ENCODE peak calls at places on chromosomes 13 and 19, in eight cellular contexts. Y is OCI-LY7; U is CD8-positive, alpha-beta memory T cell; A is AML-193; R is IMR-90; P is C1 segment of cervical spinal cord; J is T-cell; B is activated gamma-delta T cell treated with Interleukin-2 at 50 U/mL for 16 hours. Z is an unnamed sample.
A peak's percentile ranks its signal among the peaks of the same experiment; 100 is the strongest.

GRCh38 chr13:103539721-103540120 is 473.5 kb upstream of the SLC10A2 start:
- DNase-seq in Y (no peak), U (no peak), A (no peak), R (no peak), P (no peak), J (no peak), B (no peak), Z (no peak)

GRCh38 chr19:19405919-19406877 is 723 bp downstream of the GATAD2A start:
- DNase-seq in Y (peak; percentile 52), U (peak; percentile 53), A (peak; percentile 40), R (peak; percentile 60), P (peak; percentile 48), J (no peak), B (peak; percentile 36), Z (no peak)

GRCh38 chr13:98537740-98538139 is 39.2 kb downstream of the STK24 start:
- DNase-seq in Y (no peak), U (no peak), A (no peak), R (no peak), P (no peak), J (no peak), B (no peak), Z (no peak)

GRCh38 chr13:97640236-97640635 is 206.3 kb downstream of the RAP2A start:
- DNase-seq in Y (no peak), U (no peak), A (no peak), R (no peak), P (no peak), J (no peak), B (no peak), Z (no peak)

GRCh38 chr19:10817291-10818038 is 18.5 kb downstream of the TMED1 start:
- DNase-seq in Y (no peak), U (no peak), A (no peak), R (peak; percentile 98), P (no peak), J (no peak), B (no peak), Z (no peak)

GRCh38 chr13:91136806-91137205 is 210.7 kb upstream of the MIR17HG start:
- DNase-seq in Y (no peak), U (no peak), A (no peak), R (no peak), P (no peak), J (no peak), B (no peak), Z (no peak)

GRCh38 chr13:47639716-47640447 is 361.2 kb downstream of the SUCLA2 start:
- DNase-seq in Y (no peak), U (no peak), A (no peak), R (no peak), P (no peak), J (no peak), B (no peak), Z (peak; percentile 6)

GRCh38 chr13:40348096-40348679 is 318.3 kb downstream of the FOXO1 start:
- DNase-seq in Y (no peak), U (no peak), A (no peak), R (no peak), P (no peak), J (no peak), B (no peak), Z (no peak)

GRCh38 chr13:74253161-74253560 is 119.0 kb upstream of the KLF12 start:
- DNase-seq in Y (no peak), U (no peak), A (no peak), R (no peak), P (no peak), J (no peak), B (no peak), Z (no peak)

GRCh38 chr13:44627441-44627840 is 51.3 kb upstream of the TSC22D1 start:
- DNase-seq in Y (no peak), U (no peak), A (no peak), R (peak; percentile 25), P (no peak), J (no peak), B (no peak), Z (no peak)

GRCh38 chr19:17294051-17294891 is 9.0 kb downstream of the ABHD8 start:
- DNase-seq in Y (peak; percentile 79), U (peak; percentile 44), A (no peak), R (no peak), P (no peak), J (no peak), B (no peak), Z (peak; percentile 37)

GRCh38 chr13:33454844-33455256 is 169.3 kb upstream of the STARD13 start:
- DNase-seq in Y (no peak), U (no peak), A (no peak), R (peak; percentile 36), P (no peak), J (no peak), B (no peak), Z (no peak)

GRCh38 chr19:4369109-4369887 is 25.9 kb downstream of the MPND start:
- DNase-seq in Y (peak; percentile 82), U (peak; percentile 73), A (no peak), R (no peak), P (peak; percentile 44), J (peak; percentile 68), B (peak; percentile 61), Z (peak; percentile 95)

GRCh38 chr13:113245858-113246791 is 36.7 kb downstream of the CUL4A start:
- DNase-seq in Y (no peak), U (no peak), A (no peak), R (peak; percentile 13), P (no peak), J (no peak), B (no peak), Z (no peak)

GRCh38 chr19:39341122-39341719 is 1.0 kb upstream of the SAMD4B start:
- DNase-seq in Y (peak; percentile 29), U (no peak), A (peak; percentile 46), R (no peak), P (no peak), J (no peak), B (no peak), Z (peak; percentile 56)

GRCh38 chr19:3135961-3136683 is at the start of gene GNA15:
- DNase-seq in Y (no peak), U (peak; percentile 52), A (peak; percentile 55), R (no peak), P (peak; percentile 28), J (peak; percentile 14), B (no peak), Z (peak; percentile 72)

GRCh38 chr13:114015608-114016295 is 41.9 kb upstream of the C13orf46 start:
- DNase-seq in Y (no peak), U (no peak), A (no peak), R (peak; percentile 31), P (no peak), J (no peak), B (no peak), Z (no peak)

GRCh38 chr13:78121459-78122348 is 203.1 kb upstream of the EDNRB start:
- DNase-seq in Y (peak; percentile 65), U (no peak), A (peak; percentile 74), R (peak; percentile 70), P (no peak), J (peak; percentile 6), B (no peak), Z (peak; percentile 66)

Z was measured in MV-4-11.